ENCODE peak calls at places on chromosomes 6 and 20, in six cellular contexts. M, R, Q, A, X and D are unnamed samples.

GRCh38 chr6:111664565-111665039 is 58.9 kb upstream of the TRAF3IP2 start:
- DNase-seq in M (no peak), R (no peak), Q (no peak), A (no peak), X (no peak), D (no peak)

GRCh38 chr6:14664112-14664592 is 546.6 kb downstream of the CD83 start:
- DNase-seq in M (no peak), R (no peak), Q (no peak), A (no peak), X (peak; percentile 69), D (no peak)

GRCh38 chr6:1958257-1958656 is 287.1 kb downstream of the GMDS start:
- DNase-seq in M (no peak), R (no peak), Q (no peak), A (no peak), X (no peak), D (no peak)

GRCh38 chr6:15063253-15063853 is 182.5 kb upstream of the JARID2 start:
- DNase-seq in M (no peak), R (no peak), Q (peak; percentile 41), A (no peak), X (no peak), D (no peak)

GRCh38 chr6:35128496-35128895 is 12.6 kb downstream of the TCP11 start:
- DNase-seq in M (no peak), R (no peak), Q (no peak), A (no peak), X (no peak), D (no peak)

GRCh38 chr6:99013145-99013544 is 65.4 kb upstream of the FBXL4 start:
- DNase-seq in M (no peak), R (no peak), Q (no peak), A (no peak), X (no peak), D (no peak)

GRCh38 chr20:61896058-61896961 is 169.4 kb downstream of the TAF4 start:
- DNase-seq in M (peak; percentile 49), R (peak; percentile 67), Q (no peak), A (no peak), X (no peak), D (peak; percentile 56)

GRCh38 chr6:16228709-16229665 is 9.4 kb upstream of the GMPR start:
- DNase-seq in M (no peak), R (no peak), Q (no peak), A (no peak), X (no peak), D (no peak)

GRCh38 chr6:31900917-31901414 is 920 bp downstream of the ZBTB12 start:
- DNase-seq in M (no peak), R (peak; percentile 55), Q (peak; percentile 39), A (no peak), X (no peak), D (no peak)

GRCh38 chr20:7371518-7372158 is 568.6 kb downstream of the HAO1 start:
- DNase-seq in M (no peak), R (no peak), Q (no peak), A (no peak), X (no peak), D (no peak)